ENCODE peak calls at places on chromosomes 13 and 19, in seven cellular contexts. One of them, this sample, is unnamed.

GRCh38 chr19:44356383-44357111 is at the start of gene ZNF112:
- DNase-seq in caudate nucleus: peak
- DNase-seq in A673: peak
- DNase-seq in CD8-positive, alpha-beta T cell: no peak
- DNase-seq in cardiac muscle cell: peak
- DNase-seq in aorta: peak
- DNase-seq in upper lobe of left lung: peak
- DNase-seq in this sample: no peak

GRCh38 chr19:32677657-32678056 is 2.0 kb downstream of the RGS9BP start:
- DNase-seq in caudate nucleus: no peak
- DNase-seq in A673: peak
- DNase-seq in CD8-positive, alpha-beta T cell: no peak
- DNase-seq in cardiac muscle cell: no peak
- DNase-seq in aorta: no peak
- DNase-seq in upper lobe of left lung: peak
- DNase-seq in this sample: no peak

GRCh38 chr19:57026476-57026875 is 93.3 kb upstream of the USP29 start:
- DNase-seq in caudate nucleus: no peak
- DNase-seq in A673: no peak
- DNase-seq in CD8-positive, alpha-beta T cell: no peak
- DNase-seq in cardiac muscle cell: no peak
- DNase-seq in aorta: no peak
- DNase-seq in upper lobe of left lung: no peak
- DNase-seq in this sample: no peak

GRCh38 chr19:45767881-45768643 is 990 bp downstream of the SIX5 start:
- DNase-seq in caudate nucleus: no peak
- DNase-seq in A673: peak
- DNase-seq in CD8-positive, alpha-beta T cell: no peak
- DNase-seq in cardiac muscle cell: peak
- DNase-seq in aorta: peak
- DNase-seq in upper lobe of left lung: peak
- DNase-seq in this sample: no peak

GRCh38 chr13:50592412-50593145 is 250.9 kb downstream of the DLEU7 start:
- DNase-seq in caudate nucleus: no peak
- DNase-seq in A673: peak
- DNase-seq in CD8-positive, alpha-beta T cell: no peak
- DNase-seq in cardiac muscle cell: peak
- DNase-seq in aorta: no peak
- DNase-seq in upper lobe of left lung: no peak
- DNase-seq in this sample: no peak

GRCh38 chr13:109761695-109762094 is 24.7 kb downstream of the IRS2 start:
- DNase-seq in caudate nucleus: no peak
- DNase-seq in A673: no peak
- DNase-seq in CD8-positive, alpha-beta T cell: no peak
- DNase-seq in cardiac muscle cell: no peak
- DNase-seq in aorta: no peak
- DNase-seq in upper lobe of left lung: no peak
- DNase-seq in this sample: no peak

GRCh38 chr19:12969292-12969988 is at the start of gene DAND5:
- DNase-seq in caudate nucleus: peak
- DNase-seq in A673: no peak
- DNase-seq in CD8-positive, alpha-beta T cell: no peak
- DNase-seq in cardiac muscle cell: no peak
- DNase-seq in aorta: no peak
- DNase-seq in upper lobe of left lung: no peak
- DNase-seq in this sample: no peak

GRCh38 chr13:23330356-23330755 is 103.1 kb downstream of the SACS start:
- DNase-seq in caudate nucleus: no peak
- DNase-seq in A673: no peak
- DNase-seq in CD8-positive, alpha-beta T cell: no peak
- DNase-seq in cardiac muscle cell: no peak
- DNase-seq in aorta: no peak
- DNase-seq in upper lobe of left lung: no peak
- DNase-seq in this sample: no peak

GRCh38 chr19:12777217-12778019 is 2.1 kb upstream of the HOOK2 start:
- DNase-seq in caudate nucleus: peak
- DNase-seq in A673: peak
- DNase-seq in CD8-positive, alpha-beta T cell: peak
- DNase-seq in cardiac muscle cell: peak
- DNase-seq in aorta: peak
- DNase-seq in upper lobe of left lung: peak
- DNase-seq in this sample: peak

GRCh38 chr13:100394005-100394695 is 194.4 kb downstream of the GGACT start:
- DNase-seq in caudate nucleus: no peak
- DNase-seq in A673: peak
- DNase-seq in CD8-positive, alpha-beta T cell: no peak
- DNase-seq in cardiac muscle cell: peak
- DNase-seq in aorta: no peak
- DNase-seq in upper lobe of left lung: no peak
- DNase-seq in this sample: no peak

GRCh38 chr19:42052241-42052863 is 17.7 kb downstream of the GRIK5 start:
- DNase-seq in caudate nucleus: no peak
- DNase-seq in A673: peak
- DNase-seq in CD8-positive, alpha-beta T cell: no peak
- DNase-seq in cardiac muscle cell: no peak
- DNase-seq in aorta: no peak
- DNase-seq in upper lobe of left lung: no peak
- DNase-seq in this sample: no peak

GRCh38 chr19:5440299-5440698 is 14.9 kb upstream of the ZNRF4 start:
- DNase-seq in caudate nucleus: no peak
- DNase-seq in A673: no peak
- DNase-seq in CD8-positive, alpha-beta T cell: no peak
- DNase-seq in cardiac muscle cell: no peak
- DNase-seq in aorta: no peak
- DNase-seq in upper lobe of left lung: no peak
- DNase-seq in this sample: no peak

DNA sequence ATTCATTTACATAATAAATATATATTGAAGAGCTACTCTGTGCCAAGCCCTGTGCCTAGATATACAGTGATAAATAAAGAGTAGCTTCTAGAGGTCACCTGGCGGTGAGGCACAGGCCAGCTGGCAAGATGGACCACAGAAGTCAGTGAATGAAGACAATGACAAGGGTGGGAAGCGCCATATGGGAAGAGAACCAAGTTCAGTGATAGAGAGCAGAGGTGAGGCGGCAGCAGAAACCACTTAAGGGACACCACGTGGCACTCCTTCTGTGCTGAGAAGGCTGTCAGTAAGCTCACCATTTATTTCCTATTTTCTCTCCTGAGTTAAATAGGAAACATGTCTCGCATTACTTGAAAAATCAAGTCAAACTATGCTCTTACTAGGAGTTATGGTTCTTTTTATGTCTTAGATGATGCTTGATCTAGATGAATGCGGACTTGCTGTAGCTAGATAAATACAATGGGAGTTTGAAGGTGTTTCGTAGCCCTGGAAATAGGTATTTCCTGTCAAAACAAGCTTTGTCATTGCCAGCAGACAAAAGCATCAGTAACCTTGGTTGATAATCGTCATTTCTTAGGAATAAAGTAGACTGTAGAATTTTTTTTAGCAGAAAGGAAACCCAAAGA is 17.8 kb downstream of the ALOX5AP start:
- DNase-seq in caudate nucleus: no peak
- DNase-seq in A673: no peak
- DNase-seq in CD8-positive, alpha-beta T cell: no peak
- DNase-seq in cardiac muscle cell: no peak
- DNase-seq in aorta: no peak
- DNase-seq in upper lobe of left lung: no peak
- DNase-seq in this sample: no peak
- H3K27ac ChIP-seq in caudate nucleus: no peak
- H3K27ac ChIP-seq in A673: no peak
- H3K27ac ChIP-seq in CD8-positive, alpha-beta T cell: no peak
- H3K27ac ChIP-seq in cardiac muscle cell: peak
- H3K27ac ChIP-seq in aorta: no peak
- H3K27ac ChIP-seq in upper lobe of left lung: no peak
- H3K27ac ChIP-seq in this sample: no peak

DNA sequence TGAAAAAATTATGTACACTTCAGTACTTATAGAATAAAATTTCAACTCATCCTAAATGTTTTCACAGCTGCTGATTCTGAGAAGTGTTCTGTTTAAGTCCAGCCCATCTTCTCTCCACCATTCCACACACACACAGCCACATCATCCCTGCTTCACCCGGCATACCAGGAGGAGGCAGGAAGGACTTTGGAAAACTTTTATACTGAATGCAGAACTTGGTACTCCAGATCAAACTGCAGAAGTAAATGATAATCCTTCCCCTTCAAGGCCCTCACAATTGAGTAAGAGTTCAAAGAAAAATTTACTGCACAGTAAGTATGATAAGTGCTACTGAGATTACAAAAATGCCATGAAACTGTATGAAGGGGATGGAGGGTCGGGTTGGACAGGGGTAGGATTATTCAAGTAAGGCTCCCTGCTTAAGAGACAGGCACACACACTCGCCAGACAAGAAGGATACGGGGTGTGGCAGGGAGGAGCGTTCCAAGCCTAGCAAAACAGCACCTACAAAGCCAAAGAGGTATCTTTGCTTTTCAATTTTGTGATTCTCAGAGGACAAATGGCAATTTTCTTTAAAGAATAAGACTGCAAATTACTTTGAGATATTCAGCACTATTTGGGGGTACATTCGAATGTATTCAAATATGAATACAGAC is 2.6 kb downstream of the USP12 start:
- DNase-seq in caudate nucleus: no peak
- DNase-seq in A673: no peak
- DNase-seq in CD8-positive, alpha-beta T cell: no peak
- DNase-seq in cardiac muscle cell: peak
- DNase-seq in aorta: no peak
- DNase-seq in upper lobe of left lung: no peak
- DNase-seq in this sample: no peak
- H3K27ac ChIP-seq in caudate nucleus: no peak
- H3K27ac ChIP-seq in A673: no peak
- H3K27ac ChIP-seq in CD8-positive, alpha-beta T cell: no peak
- H3K27ac ChIP-seq in cardiac muscle cell: no peak
- H3K27ac ChIP-seq in aorta: no peak
- H3K27ac ChIP-seq in upper lobe of left lung: peak
- H3K27ac ChIP-seq in this sample: no peak

DNA sequence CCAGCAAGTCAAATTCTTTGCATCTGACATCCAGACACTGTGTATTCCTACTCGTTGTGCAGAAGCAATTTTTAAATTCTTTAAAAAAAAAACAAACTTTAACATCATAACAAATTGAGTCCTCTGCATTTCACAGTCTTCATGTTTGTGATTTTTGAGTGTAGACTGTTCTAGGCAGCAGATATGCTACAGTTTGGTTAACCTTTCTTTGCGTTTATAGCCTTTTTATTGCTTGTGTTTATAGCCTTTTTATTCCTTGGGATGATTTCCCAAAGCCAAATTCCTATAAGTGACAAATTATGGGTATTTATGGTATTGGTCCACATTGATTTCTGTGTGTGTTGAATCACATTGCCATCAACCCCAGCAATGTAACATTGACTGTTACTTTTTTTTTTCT is 14.9 kb upstream of the RNF113B start:
- DNase-seq in caudate nucleus: no peak
- DNase-seq in A673: no peak
- DNase-seq in CD8-positive, alpha-beta T cell: no peak
- DNase-seq in cardiac muscle cell: no peak
- DNase-seq in aorta: no peak
- DNase-seq in upper lobe of left lung: no peak
- DNase-seq in this sample: no peak
- H3K27ac ChIP-seq in caudate nucleus: no peak
- H3K27ac ChIP-seq in A673: no peak
- H3K27ac ChIP-seq in CD8-positive, alpha-beta T cell: no peak
- H3K27ac ChIP-seq in cardiac muscle cell: no peak
- H3K27ac ChIP-seq in aorta: no peak
- H3K27ac ChIP-seq in upper lobe of left lung: no peak
- H3K27ac ChIP-seq in this sample: no peak

GRCh38 chr19:55368701-55369563 is 1.3 kb downstream of the IL11 start:
- DNase-seq in caudate nucleus: no peak
- DNase-seq in A673: no peak
- DNase-seq in CD8-positive, alpha-beta T cell: no peak
- DNase-seq in cardiac muscle cell: peak
- DNase-seq in aorta: peak
- DNase-seq in upper lobe of left lung: peak
- DNase-seq in this sample: no peak

GRCh38 chr19:55369651-55370304 is 485 bp downstream of the IL11 start:
- DNase-seq in caudate nucleus: no peak
- DNase-seq in A673: peak
- DNase-seq in CD8-positive, alpha-beta T cell: no peak
- DNase-seq in cardiac muscle cell: peak
- DNase-seq in aorta: peak
- DNase-seq in upper lobe of left lung: peak
- DNase-seq in this sample: no peak

GRCh38 chr19:55368106-55368505 is 2.2 kb downstream of the IL11 start:
- DNase-seq in caudate nucleus: no peak
- DNase-seq in A673: no peak
- DNase-seq in CD8-positive, alpha-beta T cell: no peak
- DNase-seq in cardiac muscle cell: no peak
- DNase-seq in aorta: peak
- DNase-seq in upper lobe of left lung: peak
- DNase-seq in this sample: no peak

GRCh38 chr19:55372316-55373081 is 2.2 kb upstream of the IL11 start:
- DNase-seq in caudate nucleus: no peak
- DNase-seq in A673: no peak
- DNase-seq in CD8-positive, alpha-beta T cell: no peak
- DNase-seq in cardiac muscle cell: peak
- DNase-seq in aorta: no peak
- DNase-seq in upper lobe of left lung: no peak
- DNase-seq in this sample: no peak

GRCh38 chr19:55370305-55370988 is at the start of gene IL11:
- DNase-seq in caudate nucleus: no peak
- DNase-seq in A673: no peak
- DNase-seq in CD8-positive, alpha-beta T cell: no peak
- DNase-seq in cardiac muscle cell: no peak
- DNase-seq in aorta: no peak
- DNase-seq in upper lobe of left lung: no peak
- DNase-seq in this sample: no peak
- H3K27ac ChIP-seq in caudate nucleus: no peak
- H3K27ac ChIP-seq in A673: no peak
- H3K27ac ChIP-seq in CD8-positive, alpha-beta T cell: no peak
- H3K27ac ChIP-seq in cardiac muscle cell: no peak
- H3K27ac ChIP-seq in aorta: no peak
- H3K27ac ChIP-seq in upper lobe of left lung: no peak
- H3K27ac ChIP-seq in this sample: no peak